ENCODE peak calls at places on chromosomes 6 and 20, in five cellular contexts. One of them, this sample, is unnamed.
A peak's percentile ranks its signal among the peaks of the same experiment; 100 is the strongest.

GRCh38 chr6:40390144-40390800 is 196.9 kb downstream of the LRFN2 start:
- DNase-seq in renal cortical epithelial cell: no peak
- DNase-seq in HS-27A: no peak
- DNase-seq in psoas muscle: no peak
- DNase-seq in adrenal gland: no peak
- DNase-seq in this sample: no peak

GRCh38 chr20:14415492-14415891 is 78.1 kb upstream of the FLRT3 start:
- DNase-seq in renal cortical epithelial cell: peak; percentile 43
- DNase-seq in HS-27A: no peak
- DNase-seq in psoas muscle: no peak
- DNase-seq in adrenal gland: no peak
- DNase-seq in this sample: no peak

GRCh38 chr6:3119040-3119723 is 671 bp downstream of the BPHL start:
- DNase-seq in renal cortical epithelial cell: peak; percentile 32
- DNase-seq in HS-27A: no peak
- DNase-seq in psoas muscle: no peak
- DNase-seq in adrenal gland: no peak
- DNase-seq in this sample: no peak

GRCh38 chr20:9884061-9884460 is 45.2 kb upstream of the PAK5 start:
- DNase-seq in renal cortical epithelial cell: no peak
- DNase-seq in HS-27A: no peak
- DNase-seq in psoas muscle: no peak
- DNase-seq in adrenal gland: peak; percentile 9
- DNase-seq in this sample: no peak

GRCh38 chr6:35449287-35449881 is 2.8 kb upstream of the FANCE start:
- DNase-seq in renal cortical epithelial cell: peak; percentile 72
- DNase-seq in HS-27A: no peak
- DNase-seq in psoas muscle: no peak
- DNase-seq in adrenal gland: no peak
- DNase-seq in this sample: peak; percentile 50

GRCh38 chr20:1457992-1458391 is 8.7 kb downstream of the NSFL1C start:
- DNase-seq in renal cortical epithelial cell: no peak
- DNase-seq in HS-27A: no peak
- DNase-seq in psoas muscle: no peak
- DNase-seq in adrenal gland: no peak
- DNase-seq in this sample: no peak

GRCh38 chr6:14974372-14974771 is 271.5 kb upstream of the JARID2 start:
- DNase-seq in renal cortical epithelial cell: no peak
- DNase-seq in HS-27A: no peak
- DNase-seq in psoas muscle: no peak
- DNase-seq in adrenal gland: no peak
- DNase-seq in this sample: no peak

GRCh38 chr6:122799916-122800701 is 11.1 kb downstream of the SMPDL3A start:
- DNase-seq in renal cortical epithelial cell: peak; percentile 35
- DNase-seq in HS-27A: no peak
- DNase-seq in psoas muscle: no peak
- DNase-seq in adrenal gland: peak; percentile 53
- DNase-seq in this sample: peak; percentile 29

GRCh38 chr20:15642099-15642498 is 931.1 kb downstream of the KIF16B start:
- DNase-seq in renal cortical epithelial cell: no peak
- DNase-seq in HS-27A: no peak
- DNase-seq in psoas muscle: no peak
- DNase-seq in adrenal gland: no peak
- DNase-seq in this sample: no peak

GRCh38 chr20:38032585-38033329 is 499 bp downstream of the TTI1 start:
- DNase-seq in renal cortical epithelial cell: no peak
- DNase-seq in HS-27A: no peak
- DNase-seq in psoas muscle: peak; percentile 50
- DNase-seq in adrenal gland: no peak
- DNase-seq in this sample: peak; percentile 14

GRCh38 chr6:129733290-129733689 is 23.3 kb upstream of the ARHGAP18 start:
- DNase-seq in renal cortical epithelial cell: no peak
- DNase-seq in HS-27A: no peak
- DNase-seq in psoas muscle: no peak
- DNase-seq in adrenal gland: no peak
- DNase-seq in this sample: no peak

GRCh38 chr6:113690255-113690956 is 166.7 kb upstream of the MARCKS start:
- DNase-seq in renal cortical epithelial cell: peak; percentile 95
- DNase-seq in HS-27A: peak; percentile 73
- DNase-seq in psoas muscle: no peak
- DNase-seq in adrenal gland: no peak
- DNase-seq in this sample: peak; percentile 76

GRCh38 chr20:35625584-35626385 is 10.2 kb downstream of the SPAG4 start:
- DNase-seq in renal cortical epithelial cell: no peak
- DNase-seq in HS-27A: no peak
- DNase-seq in psoas muscle: no peak
- DNase-seq in adrenal gland: no peak
- DNase-seq in this sample: no peak

GRCh38 chr6:141829996-141830395 is 302.7 kb upstream of the GJE1 start:
- DNase-seq in renal cortical epithelial cell: no peak
- DNase-seq in HS-27A: no peak
- DNase-seq in psoas muscle: no peak
- DNase-seq in adrenal gland: no peak
- DNase-seq in this sample: no peak

GRCh38 chr6:151806757-151807512 is 547 bp upstream of the ESR1 start:
- DNase-seq in renal cortical epithelial cell: no peak
- DNase-seq in HS-27A: no peak
- DNase-seq in psoas muscle: peak; percentile 44
- DNase-seq in adrenal gland: no peak
- DNase-seq in this sample: no peak

GRCh38 chr6:99393366-99393697 is 663 bp downstream of the COQ3 start:
- DNase-seq in renal cortical epithelial cell: no peak
- DNase-seq in HS-27A: no peak
- DNase-seq in psoas muscle: no peak
- DNase-seq in adrenal gland: no peak
- DNase-seq in this sample: no peak

GRCh38 chr20:63416631-63417030 is 55.5 kb upstream of the CHRNA4 start:
- DNase-seq in renal cortical epithelial cell: no peak
- DNase-seq in HS-27A: no peak
- DNase-seq in psoas muscle: no peak
- DNase-seq in adrenal gland: no peak
- DNase-seq in this sample: no peak

GRCh38 chr20:58327211-58327610 is 17.7 kb downstream of the RAB22A start:
- DNase-seq in renal cortical epithelial cell: no peak
- DNase-seq in HS-27A: no peak
- DNase-seq in psoas muscle: no peak
- DNase-seq in adrenal gland: peak; percentile 61
- DNase-seq in this sample: no peak

GRCh38 chr6:138546733-138547185 is 47.5 kb upstream of the NHSL1 start:
- DNase-seq in renal cortical epithelial cell: no peak
- DNase-seq in HS-27A: no peak
- DNase-seq in psoas muscle: no peak
- DNase-seq in adrenal gland: no peak
- DNase-seq in this sample: no peak

GRCh38 chr6:20403766-20404640 is 2.3 kb downstream of the E2F3 start:
- DNase-seq in renal cortical epithelial cell: no peak
- DNase-seq in HS-27A: peak; percentile 23
- DNase-seq in psoas muscle: no peak
- DNase-seq in adrenal gland: no peak
- DNase-seq in this sample: peak; percentile 24

GRCh38 chr6:152161501-152161900 is 354.0 kb downstream of the ESR1 start:
- DNase-seq in renal cortical epithelial cell: peak; percentile 62
- DNase-seq in HS-27A: no peak
- DNase-seq in psoas muscle: no peak
- DNase-seq in adrenal gland: no peak
- DNase-seq in this sample: peak; percentile 23

GRCh38 chr6:106514281-106514885 is 114.9 kb downstream of the RTN4IP1 start:
- DNase-seq in renal cortical epithelial cell: peak; percentile 64
- DNase-seq in HS-27A: no peak
- DNase-seq in psoas muscle: no peak
- DNase-seq in adrenal gland: no peak
- DNase-seq in this sample: no peak

This sample was measured in H4.